ENCODE peak calls at places on chromosomes 12 and 14, in five cellular contexts. O is ovary, K is lung, S is heart left ventricle, E is PC-3. H is an unnamed sample.

GRCh38 chr12:90682398-90682797 is 272.6 kb downstream of the CCER1 start:
- DNase-seq in O (no peak), K (no peak), S (no peak), E (no peak), H (no peak)

GRCh38 chr12:130929363-130929762 is 24.3 kb upstream of the ADGRD1 start:
- DNase-seq in O (no peak), K (no peak), S (no peak), E (no peak), H (no peak)

GRCh38 chr12:131832393-131833231 is 4.4 kb downstream of the MMP17 start:
- DNase-seq in O (peak), K (no peak), S (no peak), E (peak), H (no peak)

GRCh38 chr12:53995311-53996187 is 4.4 kb upstream of the HOXC9 start:
- DNase-seq in O (no peak), K (no peak), S (no peak), E (peak), H (no peak)

GRCh38 chr12:122356192-122356635 is 66.3 kb downstream of the CLIP1 start:
- DNase-seq in O (no peak), K (no peak), S (peak), E (peak), H (no peak)

GRCh38 chr14:100825691-100826331 is at the start of gene MEG3:
- DNase-seq in O (peak), K (no peak), S (peak), E (no peak), H (peak)

GRCh38 chr14:90697577-90698206 is 118.5 kb downstream of the TTC7B start:
- DNase-seq in O (peak), K (peak), S (peak), E (peak), H (peak)

GRCh38 chr14:103624860-103625259 is 4.2 kb upstream of the KLC1 start:
- DNase-seq in O (no peak), K (peak), S (peak), E (peak), H (peak)

GRCh38 chr14:25381498-25381897 is 331.6 kb upstream of the STXBP6 start:
- DNase-seq in O (no peak), K (no peak), S (no peak), E (peak), H (no peak)

GRCh38 chr12:3617565-3617964 is 126.6 kb downstream of the PRMT8 start:
- DNase-seq in O (no peak), K (no peak), S (no peak), E (no peak), H (no peak)

GRCh38 chr14:22668417-22668816 is 24.3 kb upstream of the OR6J1 start:
- DNase-seq in O (no peak), K (no peak), S (no peak), E (peak), H (no peak)

GRCh38 chr14:56378474-56378873 is 201.1 kb upstream of the TMEM260 start:
- DNase-seq in O (no peak), K (no peak), S (no peak), E (peak), H (no peak)

GRCh38 chr12:131613678-131614077 is 97.2 kb upstream of the SFSWAP start:
- DNase-seq in O (no peak), K (no peak), S (no peak), E (no peak), H (no peak)

GRCh38 chr12:124480469-124481256 is 86.7 kb downstream of the NCOR2 start:
- DNase-seq in O (peak), K (no peak), S (no peak), E (peak), H (no peak)

GRCh38 chr14:24231263-24232120 is 675 bp downstream of the NEDD8 start:
- DNase-seq in O (no peak), K (no peak), S (no peak), E (no peak), H (no peak)

GRCh38 chr12:120571299-120571698 is 9.9 kb downstream of the POP5 start:
- DNase-seq in O (no peak), K (no peak), S (no peak), E (no peak), H (no peak)

GRCh38 chr14:39247256-39247655 is 13.5 kb downstream of the MIA2 start:
- DNase-seq in O (no peak), K (no peak), S (no peak), E (peak), H (no peak)

GRCh38 chr12:13278249-13278787 is 81.8 kb downstream of the EMP1 start:
- DNase-seq in O (peak), K (peak), S (peak), E (peak), H (peak)

GRCh38 chr14:95235351-95235750 is 78.0 kb upstream of the DICER1 start:
- DNase-seq in O (no peak), K (no peak), S (no peak), E (no peak), H (no peak)

GRCh38 chr14:79271122-79271521 is 940.2 kb downstream of the DIO2 start:
- DNase-seq in O (no peak), K (no peak), S (no peak), E (no peak), H (no peak)

GRCh38 chr14:79275367-79275655 is 936.0 kb downstream of the DIO2 start:
- DNase-seq in O (no peak), K (no peak), S (no peak), E (no peak), H (no peak)

GRCh38 chr14:79278286-79278797 is 933.0 kb downstream of the DIO2 start:
- DNase-seq in O (no peak), K (no peak), S (no peak), E (peak), H (no peak)

GRCh38 chr14:79278798-79279644 is 932.3 kb downstream of the DIO2 start:
- DNase-seq in O (peak), K (peak), S (peak), E (peak), H (peak)

GRCh38 chr14:79274641-79275366 is 936.5 kb downstream of the DIO2 start:
- DNase-seq in O (no peak), K (no peak), S (no peak), E (peak), H (no peak)
- TF ChIP-seq CTCF in O (no peak), K (no peak), S (no peak), E (peak), H (no peak)

GRCh38 chr12:57101892-57102695 is 9.1 kb downstream of the STAT6 start:
- DNase-seq in O (peak), K (no peak), S (no peak), E (peak), H (no peak)
- H3K27ac ChIP-seq in O (no peak), K (peak), S (no peak), E (no peak), H (no peak)

DNA sequence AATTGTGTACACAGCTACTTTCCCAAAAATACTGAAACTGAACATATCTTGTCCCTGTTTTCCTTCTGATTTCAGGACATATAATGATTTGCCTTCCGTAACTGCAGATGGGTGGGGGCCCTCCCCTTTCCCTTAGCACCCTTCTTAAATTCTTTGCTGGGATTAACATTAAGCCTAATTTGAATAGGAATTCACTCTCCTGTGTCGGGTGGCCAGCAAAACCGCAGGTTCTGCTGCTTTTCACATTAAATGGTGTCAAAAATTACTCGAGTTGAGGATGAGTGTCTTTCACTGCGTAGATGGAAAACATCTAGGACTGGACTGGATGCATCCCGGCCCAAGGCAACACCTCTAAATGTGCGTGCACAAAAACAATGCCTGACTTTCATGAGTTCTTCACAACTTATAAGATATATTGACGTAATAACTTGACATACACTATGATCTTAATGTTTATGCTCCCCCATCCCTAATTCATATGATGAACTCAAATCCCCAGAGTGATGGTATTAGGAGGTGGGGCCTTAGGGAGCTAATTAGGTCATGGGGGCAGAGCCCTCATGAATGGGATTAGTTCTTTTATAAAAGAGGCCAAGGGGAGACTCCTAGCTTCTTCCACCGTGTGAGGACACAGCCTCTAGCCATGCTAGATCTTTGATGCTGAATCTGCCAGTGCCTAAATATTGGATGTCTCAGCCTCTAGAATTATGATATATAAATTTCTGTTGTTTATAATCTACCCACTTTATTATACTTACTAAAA is 158.2 kb downstream of the AEBP2 start:
- DNase-seq in O (no peak), K (no peak), S (no peak), E (no peak), H (no peak)
- H3K4me3 ChIP-seq in O (no peak), K (no peak), S (peak), E (no peak), H (no peak)

DNA sequence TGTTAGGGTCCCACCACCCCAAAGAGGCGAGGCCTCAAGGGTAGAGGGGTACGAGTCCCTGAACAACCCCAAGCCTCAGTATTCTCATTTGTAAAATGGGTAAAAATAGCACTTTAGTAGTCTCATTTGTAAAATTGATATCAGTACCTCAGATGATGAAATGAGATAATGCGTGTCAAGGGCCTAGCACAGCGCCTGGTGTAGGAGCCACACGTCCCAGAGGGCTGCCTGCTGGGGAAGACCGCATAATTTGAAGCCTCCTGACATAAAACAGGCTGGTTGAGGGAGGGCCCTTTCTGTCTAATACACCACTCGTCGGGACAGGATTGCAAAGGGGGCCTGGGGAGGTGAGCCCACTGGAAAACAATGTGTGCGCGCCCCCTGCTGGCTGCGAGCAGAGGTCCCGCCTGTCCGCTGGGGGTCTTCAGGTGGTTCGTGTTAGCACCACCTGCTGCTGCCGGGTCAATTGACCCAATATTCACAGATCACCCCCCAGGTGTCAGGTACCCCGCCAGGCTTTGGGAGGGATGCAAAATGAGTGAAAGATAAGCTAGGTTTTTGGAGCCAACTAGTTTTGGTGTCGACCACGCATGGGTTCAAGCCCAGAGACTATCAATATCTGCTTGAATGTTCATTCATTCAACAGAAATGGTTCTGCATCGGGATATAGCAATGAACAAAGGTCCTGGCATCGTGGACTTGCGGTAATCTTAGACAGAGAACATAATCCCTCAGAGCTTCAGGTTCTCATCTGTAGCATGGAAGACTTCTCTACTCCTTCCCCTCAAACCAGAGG is 24.7 kb upstream of the IRF2BPL start:
- DNase-seq in O (peak), K (peak), S (peak), E (no peak), H (no peak)
- TF ChIP-seq CTCF in O (peak), K (peak), S (peak), E (peak), H (peak)